ENCODE peak calls at places on chromosomes 3 and 15, in seven cellular contexts. Z is activated naive CD8-positive, alpha-beta T cell treated with anti-CD3 and anti-CD28 coated beads, Interleukin-2, amount 50 U/mL, for 24 hours; S is T follicular helper cell; L is Caki2; X is NCI-H2029 treated with DMSO at 0.1 percent for 48 hours; Q is HTR-8/SVneo; D is BJ. G is an unnamed sample.

GRCh38 chr3:150765949-150766720 is 3.2 kb upstream of the SIAH2 start:
- DNase-seq in Z (peak), S (no peak), L (no peak), X (no peak), Q (no peak), D (no peak), G (no peak)

GRCh38 chr15:59616390-59616789 is 4.8 kb downstream of the GCNT3 start:
- DNase-seq in Z (no peak), S (no peak), L (peak), X (peak), Q (no peak), D (no peak), G (no peak)

GRCh38 chr3:113436794-113437193 is 4.5 kb downstream of the CFAP44 start:
- DNase-seq in Z (no peak), S (no peak), L (peak), X (no peak), Q (no peak), D (peak), G (no peak)

GRCh38 chr3:7978104-7978457 is 523.5 kb upstream of the LMCD1 start:
- DNase-seq in Z (no peak), S (no peak), L (no peak), X (no peak), Q (no peak), D (no peak), G (peak)

GRCh38 chr3:173938159-173938558 is 540.6 kb downstream of the NLGN1 start:
- DNase-seq in Z (no peak), S (no peak), L (peak), X (peak), Q (no peak), D (peak), G (no peak)

GRCh38 chr3:135238201-135238600 is 443.1 kb downstream of the EPHB1 start:
- DNase-seq in Z (no peak), S (no peak), L (no peak), X (no peak), Q (no peak), D (no peak), G (no peak)

GRCh38 chr3:84960994-84961393 is 2.2 kb downstream of the CADM2 start:
- DNase-seq in Z (no peak), S (no peak), L (no peak), X (no peak), Q (no peak), D (no peak), G (no peak)

GRCh38 chr3:45498532-45498931 is 96.0 kb upstream of the LIMD1 start:
- DNase-seq in Z (no peak), S (no peak), L (no peak), X (no peak), Q (no peak), D (no peak), G (no peak)

GRCh38 chr3:19267040-19267439 is 118.7 kb downstream of the KCNH8 start:
- DNase-seq in Z (no peak), S (no peak), L (no peak), X (no peak), Q (no peak), D (no peak), G (no peak)

GRCh38 chr3:105093371-105093770 is 273.3 kb upstream of the ALCAM start:
- DNase-seq in Z (no peak), S (no peak), L (no peak), X (no peak), Q (no peak), D (no peak), G (peak)

GRCh38 chr3:33360136-33360825 is 79.9 kb downstream of the UBP1 start:
- DNase-seq in Z (no peak), S (no peak), L (peak), X (peak), Q (peak), D (no peak), G (no peak)

GRCh38 chr3:138112362-138112761 is 3.0 kb downstream of the DZIP1L start:
- DNase-seq in Z (no peak), S (no peak), L (no peak), X (no peak), Q (no peak), D (no peak), G (no peak)